ENCODE peak calls at places on chromosomes 11 and 22, in five cellular contexts. C is dorsolateral prefrontal cortex; Q is A549; F is fibroblast of lung; V is CD8-positive, alpha-beta T cell. I is an unnamed sample.

GRCh38 chr11:63769044-63769718 is 606 bp upstream of the ZFTA start:
- DNase-seq in F (no peak), V (peak; percentile 14), C (no peak), Q (no peak), I (no peak)

GRCh38 chr11:1781593-1781975 is 17.9 kb upstream of the CTSD start:
- DNase-seq in C (no peak), F (no peak), V (no peak), Q (no peak), I (no peak)

GRCh38 chr22:42805998-42806481 is 51.0 kb downstream of the ARFGAP3 start:
- DNase-seq in F (no peak), Q (no peak), C (no peak), V (no peak), I (no peak)

GRCh38 chr11:123762422-123762821 is 8.1 kb upstream of the OR6X1 start:
- DNase-seq in V (no peak), Q (no peak), C (no peak), F (no peak), I (no peak)

GRCh38 chr11:3022982-3023381 is 30.9 kb upstream of the NAP1L4 start:
- DNase-seq in Q (no peak), F (peak; percentile 62), V (no peak), C (no peak), I (peak; percentile 65)

GRCh38 chr11:134236834-134237556 is 12.5 kb downstream of the VPS26B start:
- DNase-seq in F (no peak), V (no peak), C (no peak), Q (no peak), I (no peak)

GRCh38 chr22:29773233-29773632 is 6.1 kb downstream of the UQCR10 start:
- DNase-seq in C (no peak), Q (peak; percentile 31), F (no peak), V (no peak), I (peak; percentile 79)

GRCh38 chr22:47433627-47434026 is 671.2 kb downstream of the TBC1D22A start:
- DNase-seq in V (no peak), C (no peak), F (no peak), Q (no peak), I (no peak)

GRCh38 chr22:47198801-47199251 is 436.4 kb downstream of the TBC1D22A start:
- DNase-seq in Q (no peak), F (no peak), C (peak; percentile 8), V (no peak), I (no peak)

GRCh38 chr22:36419912-36420882 is 32.4 kb upstream of the MYH9 start:
- DNase-seq in V (no peak), F (no peak), C (no peak), Q (no peak), I (no peak)

GRCh38 chr22:49825944-49826602 is 1.6 kb downstream of the BRD1 start:
- DNase-seq in C (no peak), V (peak; percentile 59), Q (peak; percentile 26), F (peak; percentile 47), I (peak; percentile 46)

GRCh38 chr11:125262825-125263218 is 98.3 kb downstream of the PKNOX2 start:
- DNase-seq in Q (no peak), V (no peak), F (no peak), C (peak; percentile 48), I (no peak)

GRCh38 chr11:33000181-33000580 is 15.5 kb upstream of the DEPDC7 start:
- DNase-seq in Q (no peak), C (no peak), V (no peak), F (peak; percentile 86), I (peak; percentile 30)

GRCh38 chr11:18736590-18737148 is 10.7 kb upstream of the IGSF22 start:
- DNase-seq in V (no peak), F (no peak), C (no peak), Q (no peak), I (no peak)

GRCh38 chr11:11568651-11569229 is 53.1 kb downstream of the GALNT18 start:
- DNase-seq in Q (no peak), F (no peak), V (no peak), C (no peak), I (peak; percentile 85)

GRCh38 chr22:35155403-35156025 is 89.6 kb downstream of the ISX start:
- DNase-seq in C (no peak), Q (no peak), F (no peak), V (no peak), I (no peak)

GRCh38 chr22:27778299-27779090 is 23.1 kb downstream of the MN1 start:
- DNase-seq in F (no peak), Q (no peak), V (no peak), C (no peak), I (no peak)

GRCh38 chr11:76787911-76788596 is 4.9 kb downstream of the TSKU start:
- DNase-seq in C (no peak), F (peak; percentile 57), V (no peak), Q (no peak), I (peak; percentile 85)

GRCh38 chr22:36026741-36027140 is 1.9 kb downstream of the RBFOX2 start:
- DNase-seq in V (no peak), Q (no peak), F (peak; percentile 68), C (no peak), I (peak; percentile 27)

GRCh38 chr22:48906177-48906835 is 921.4 kb downstream of the BRD1 start:
- DNase-seq in C (no peak), F (no peak), Q (no peak), V (no peak), I (no peak)

GRCh38 chr11:134139873-134140331 is 71.0 kb downstream of the JAM3 start:
- DNase-seq in Q (peak; percentile 54), V (peak; percentile 24), F (peak; percentile 89), C (peak; percentile 89), I (peak; percentile 58)

GRCh38 chr11:73759520-73760065 is 1.3 kb downstream of the RAB6A start:
- DNase-seq in C (no peak), F (peak; percentile 21), V (no peak), Q (peak; percentile 26), I (no peak)

GRCh38 chr11:6472934-6473333 is 807 bp downstream of the TRIM3 start:
- DNase-seq in F (no peak), Q (no peak), C (no peak), V (no peak), I (no peak)

GRCh38 chr11:132351050-132351449 is 980.6 kb downstream of the NTM start:
- DNase-seq in F (no peak), Q (no peak), V (no peak), C (no peak), I (no peak)

GRCh38 chr11:15327786-15328231 is 213.1 kb downstream of the INSC start:
- DNase-seq in C (peak; percentile 61), V (no peak), Q (peak; percentile 39), F (peak; percentile 52), I (peak; percentile 27)

GRCh38 chr11:114027941-114028340 is 31.6 kb upstream of the ZBTB16 start:
- DNase-seq in Q (no peak), F (peak; percentile 31), V (no peak), C (no peak), I (no peak)

GRCh38 chr11:128786507-128786906 is 80.6 kb downstream of the KCNJ1 start:
- DNase-seq in V (no peak), C (no peak), Q (no peak), F (no peak), I (no peak)
- H3K27ac ChIP-seq in V (no peak overlapping the region), C (no peak overlapping the region), Q (no peak overlapping the region), F (no peak overlapping the region), I (no peak overlapping the region)

GRCh38 chr22:19940536-19941364 is 822 bp upstream of the COMT start:
- DNase-seq in Q (no peak), C (no peak), F (no peak), V (no peak), I (no peak)

GRCh38 chr22:19941365-19942070 is at the start of the genes COMT and TXNRD2:
- DNase-seq in V (peak; percentile 63), F (peak; percentile 62), C (no peak), Q (peak; percentile 46), I (peak; percentile 54)

GRCh38 chr22:19942071-19942885 is 660 bp upstream of the TXNRD2 start:
- DNase-seq in C (no peak), V (no peak), F (peak; percentile 75), Q (peak; percentile 22), I (no peak)

GRCh38 chr22:19942886-19943664 is 1.5 kb upstream of the TXNRD2 start:
- DNase-seq in F (peak; percentile 93), Q (peak; percentile 51), C (no peak), V (no peak), I (peak; percentile 67)

DNA sequence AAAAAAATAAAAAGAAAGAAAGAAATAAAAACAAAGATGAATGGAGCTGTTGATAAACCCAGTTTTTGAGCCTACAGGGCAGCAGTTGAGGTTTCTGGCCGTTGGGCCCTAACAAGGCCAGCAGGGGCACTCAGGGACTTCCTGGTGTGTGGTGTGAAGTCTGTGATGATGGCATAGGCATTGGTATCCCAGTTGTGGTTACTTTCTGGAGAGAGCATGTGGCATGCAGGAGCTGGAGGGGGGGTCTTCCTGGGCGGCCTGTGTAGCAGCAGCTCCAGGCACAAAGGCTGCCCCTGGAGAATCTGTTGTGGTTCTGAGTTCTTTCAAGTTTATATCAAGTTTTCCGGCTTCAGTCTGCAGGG is 2.0 kb upstream of the TXNRD2 start:
- DNase-seq in Q (peak; percentile 46), C (no peak), F (peak; percentile 65), V (no peak), I (no peak)
- H3K27ac ChIP-seq in Q (peak overlapping the region; percentile 100), C (peak overlapping the region; percentile 84), F (peak overlapping the region; percentile 99), V (no peak overlapping the region), I (peak overlapping the region; percentile 80)

GRCh38 chr11:44617671-44618461 is 52.4 kb downstream of the CD82 start:
- DNase-seq in C (no peak), F (no peak), V (no peak), Q (no peak), I (no peak)

GRCh38 chr11:44614281-44614680 is 48.8 kb downstream of the CD82 start:
- DNase-seq in V (no peak), Q (no peak), F (no peak), C (no peak), I (no peak)

GRCh38 chr11:44613081-44613628 is 47.7 kb downstream of the CD82 start:
- DNase-seq in F (no peak), Q (no peak), V (no peak), C (no peak), I (no peak)

GRCh38 chr11:44615913-44616806 is 50.7 kb downstream of the CD82 start:
- DNase-seq in Q (no peak), V (no peak), F (no peak), C (no peak), I (no peak)

DNA sequence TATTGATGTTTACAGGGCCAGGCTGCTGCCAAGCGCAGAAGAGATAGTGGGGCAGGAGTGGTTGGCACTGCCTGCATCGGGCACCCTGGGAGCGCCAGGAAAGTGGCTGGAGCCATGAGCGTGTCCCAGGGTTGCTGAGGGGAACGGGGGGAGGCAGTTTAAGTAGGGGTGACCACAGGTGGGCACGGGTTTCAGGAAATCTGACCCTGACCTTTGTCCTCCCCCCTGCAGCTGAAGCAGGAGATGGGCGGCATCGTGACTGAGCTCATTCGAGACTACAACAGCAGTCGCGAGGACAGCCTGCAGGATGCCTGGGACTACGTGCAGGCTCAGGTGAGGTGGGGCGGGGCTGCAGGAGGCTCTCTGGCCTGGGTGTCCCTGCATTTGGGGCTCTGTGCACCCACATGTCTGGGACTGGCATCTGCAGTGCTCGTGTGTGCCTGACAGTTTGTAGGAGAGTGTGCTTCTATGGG is 49.6 kb downstream of the CD82 start:
- DNase-seq in Q (no peak), F (no peak), V (no peak), C (no peak), I (no peak)
- H3K27ac ChIP-seq in Q (no peak overlapping the region), F (no peak overlapping the region), V (no peak overlapping the region), C (no peak overlapping the region), I (no peak overlapping the region)

DNA sequence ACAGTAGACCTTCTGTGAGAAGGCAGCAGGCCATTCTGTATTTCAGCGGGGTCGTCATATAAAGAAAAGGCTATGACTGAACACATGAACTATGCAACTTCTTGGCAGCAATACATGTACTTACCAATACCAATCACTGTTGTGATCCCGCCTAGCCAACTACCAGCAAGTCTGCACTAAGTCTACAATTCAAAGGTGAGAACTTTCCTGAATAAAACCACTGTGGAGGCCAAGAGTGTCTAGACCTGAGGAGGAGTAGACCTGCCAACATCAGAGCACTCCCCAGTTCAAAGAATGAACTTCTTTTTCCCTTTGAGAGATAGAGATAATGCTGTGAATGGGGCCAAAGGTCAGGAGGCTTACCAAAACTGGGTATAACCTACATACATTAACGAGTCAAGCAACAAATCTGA is 108.2 kb downstream of the SIK3 start:
- DNase-seq in F (peak; percentile 90), V (no peak), Q (no peak), C (no peak), I (peak; percentile 71)
- H3K27ac ChIP-seq in F (peak overlapping the region; percentile 31), V (no peak overlapping the region), Q (no peak overlapping the region), C (peak overlapping the region; percentile 65), I (peak overlapping the region; percentile 32)

I was measured in mammary epithelial cell.